ENCODE peak calls at places on chromosomes 7 and 10, in nine cellular contexts. G is cerebellar cortex, Q is esophagus squamous epithelium, N is NCI-H1694, H is ELF-1, L is HCT116, I is NCI-H1092 treated with DMSO at 0.1 percent for 48 hours, T is Calu3, C is HFF-Myc. F is an unnamed sample.

GRCh38 chr7:155681663-155682062 is 37.2 kb downstream of the RBM33 start:
- DNase-seq in G (no peak), Q (no peak), N (no peak), H (no peak), L (no peak), I (no peak), T (no peak), C (no peak), F (no peak)

GRCh38 chr10:33676606-33677005 is 342.1 kb upstream of the NRP1 start:
- DNase-seq in G (no peak), Q (no peak), N (no peak), H (no peak), L (no peak), I (no peak), T (no peak), C (no peak), F (no peak)

GRCh38 chr7:27727058-27727457 is 12.9 kb upstream of the TAX1BP1 start:
- DNase-seq in G (no peak), Q (no peak), N (no peak), H (no peak), L (no peak), I (no peak), T (no peak), C (no peak), F (no peak)

GRCh38 chr7:99141756-99142726 is 1.9 kb downstream of the SMURF1 start:
- DNase-seq in G (peak; percentile 63), Q (no peak), N (no peak), H (peak; percentile 80), L (no peak), I (no peak), T (peak; percentile 56), C (peak; percentile 59), F (peak; percentile 70)

GRCh38 chr10:8338177-8338766 is 283.8 kb downstream of the GATA3 start:
- DNase-seq in G (no peak), Q (no peak), N (no peak), H (no peak), L (no peak), I (no peak), T (no peak), C (no peak), F (no peak)

GRCh38 chr7:44281811-44282600 is 43.4 kb downstream of the CAMK2B start:
- DNase-seq in G (no peak), Q (no peak), N (no peak), H (no peak), L (no peak), I (no peak), T (no peak), C (no peak), F (no peak)

GRCh38 chr10:6054884-6055283 is 7.3 kb downstream of the IL2RA start:
- DNase-seq in G (no peak), Q (no peak), N (no peak), H (no peak), L (no peak), I (no peak), T (no peak), C (no peak), F (no peak)

GRCh38 chr7:112076309-112076708 is 129.9 kb downstream of the DOCK4 start:
- DNase-seq in G (no peak), Q (no peak), N (no peak), H (no peak), L (no peak), I (no peak), T (no peak), C (no peak), F (no peak)

GRCh38 chr7:105719395-105719794 is 138.1 kb upstream of the EFCAB10 start:
- DNase-seq in G (no peak), Q (no peak), N (no peak), H (no peak), L (no peak), I (no peak), T (no peak), C (no peak), F (peak; percentile 28)

GRCh38 chr7:15709978-15710377 is 23.5 kb upstream of the MEOX2 start:
- DNase-seq in G (no peak), Q (no peak), N (no peak), H (no peak), L (no peak), I (no peak), T (no peak), C (no peak), F (no peak)

GRCh38 chr10:75639726-75640125 is 208.3 kb downstream of the LRMDA start:
- DNase-seq in G (no peak), Q (no peak), N (no peak), H (no peak), L (no peak), I (no peak), T (no peak), C (no peak), F (no peak)

GRCh38 chr7:131042269-131043160 is 285.2 kb upstream of the MKLN1 start:
- DNase-seq in G (peak; percentile 48), Q (no peak), N (no peak), H (peak; percentile 1), L (no peak), I (no peak), T (no peak), C (no peak), F (peak; percentile 39)

GRCh38 chr7:102469351-102469971 is 4.7 kb downstream of the LRWD1 start:
- DNase-seq in G (no peak), Q (no peak), N (no peak), H (no peak), L (no peak), I (no peak), T (no peak), C (no peak), F (no peak)

GRCh38 chr10:127863231-127863825 is 29.4 kb downstream of the CLRN3 start:
- DNase-seq in G (peak; percentile 11), Q (no peak), N (no peak), H (no peak), L (no peak), I (no peak), T (no peak), C (peak; percentile 25), F (no peak)

GRCh38 chr10:24012249-24012803 is 196.6 kb upstream of the KIAA1217 start:
- DNase-seq in G (no peak), Q (no peak), N (no peak), H (peak; percentile 30), L (no peak), I (no peak), T (no peak), C (no peak), F (no peak)

GRCh38 chr7:67937717-67938191 is 941.1 kb downstream of the TYW1 start:
- DNase-seq in G (no peak), Q (no peak), N (no peak), H (peak; percentile 37), L (no peak), I (no peak), T (no peak), C (no peak), F (no peak)

GRCh38 chr10:97762816-97763215 is 9.0 kb downstream of the SFRP5 start:
- DNase-seq in G (no peak), Q (no peak), N (no peak), H (peak; percentile 35), L (no peak), I (no peak), T (no peak), C (no peak), F (peak; percentile 86)

GRCh38 chr7:122692769-122693309 is 6.1 kb downstream of the RNF133 start:
- DNase-seq in G (no peak), Q (no peak), N (no peak), H (no peak), L (no peak), I (no peak), T (no peak), C (no peak), F (no peak)

GRCh38 chr7:28718042-28718452 is 240.1 kb downstream of the TRIL start:
- DNase-seq in G (no peak), Q (no peak), N (no peak), H (no peak), L (no peak), I (no peak), T (no peak), C (no peak), F (no peak)

GRCh38 chr10:69222157-69223027 is 2.3 kb downstream of the HKDC1 start:
- DNase-seq in G (peak; percentile 52), Q (peak; percentile 31), N (peak; percentile 16), H (peak; percentile 61), L (peak; percentile 83), I (peak; percentile 5), T (peak; percentile 86), C (peak; percentile 70), F (peak; percentile 78)

GRCh38 chr10:523925-524324 is 165.5 kb downstream of the DIP2C start:
- DNase-seq in G (no peak), Q (no peak), N (no peak), H (peak; percentile 53), L (no peak), I (no peak), T (no peak), C (no peak), F (no peak)